ENCODE peak calls at places on chromosomes 3 and 15, in eight cellular contexts. Z is CD4-positive, alpha-beta T cell; K is mesenchymal stem cell; E is ELR; T is T-helper 1 cell; L is GM12865; C is T follicular helper cell; B is ACHN. H is an unnamed sample.

GRCh38 chr3:141414141-141414689 is 45.9 kb downstream of the ZBTB38 start:
- DNase-seq in Z (no peak), K (peak; percentile 70), E (no peak), T (no peak), L (no peak), C (no peak), B (no peak), H (no peak)

GRCh38 chr3:33233884-33234283 is 15.3 kb upstream of the SUSD5 start:
- DNase-seq in Z (no peak), K (no peak), E (no peak), T (no peak), L (no peak), C (no peak), B (no peak), H (no peak)

GRCh38 chr3:128698211-128699011 is 27.6 kb upstream of the RAB7A start:
- DNase-seq in Z (no peak), K (peak; percentile 37), E (peak; percentile 42), T (no peak), L (no peak), C (no peak), B (peak; percentile 46), H (no peak)

GRCh38 chr15:67114046-67114445 is 48.6 kb downstream of the SMAD3 start:
- DNase-seq in Z (no peak), K (no peak), E (no peak), T (no peak), L (no peak), C (no peak), B (no peak), H (no peak)

GRCh38 chr15:97350813-97351212 is 609.7 kb upstream of the ARRDC4 start:
- DNase-seq in Z (no peak), K (no peak), E (no peak), T (no peak), L (no peak), C (no peak), B (no peak), H (no peak)

GRCh38 chr15:84600331-84600686 is 500 bp upstream of the ZSCAN2 start:
- DNase-seq in Z (peak; percentile 21), K (peak; percentile 90), E (peak; percentile 90), T (peak; percentile 42), L (peak; percentile 66), C (peak; percentile 41), B (peak; percentile 77), H (peak; percentile 62)

GRCh38 chr3:51710631-51711351 is 3.9 kb downstream of the GRM2 start:
- DNase-seq in Z (no peak), K (no peak), E (peak; percentile 13), T (no peak), L (no peak), C (no peak), B (peak; percentile 8), H (no peak)

GRCh38 chr3:101829066-101829830 is 20.1 kb upstream of the NFKBIZ start:
- DNase-seq in Z (peak; percentile 26), K (peak; percentile 77), E (peak; percentile 64), T (peak; percentile 33), L (peak; percentile 74), C (peak; percentile 20), B (peak; percentile 56), H (peak; percentile 31)

GRCh38 chr15:80199869-80200268 is 47.1 kb downstream of the FAH start:
- DNase-seq in Z (no peak), K (no peak), E (no peak), T (no peak), L (no peak), C (no peak), B (no peak), H (no peak)

GRCh38 chr3:37779289-37780152 is 82.2 kb upstream of the CTDSPL start:
- DNase-seq in Z (no peak), K (peak; percentile 81), E (peak; percentile 79), T (no peak), L (peak; percentile 77), C (no peak), B (peak; percentile 71), H (no peak)

GRCh38 chr3:27578032-27578431 is 93.8 kb upstream of the SLC4A7 start:
- DNase-seq in Z (no peak), K (no peak), E (no peak), T (no peak), L (no peak), C (no peak), B (no peak), H (no peak)

GRCh38 chr3:185084883-185085282 is 68.0 kb downstream of the C3orf70 start:
- DNase-seq in Z (no peak), K (peak; percentile 62), E (peak; percentile 82), T (no peak), L (no peak), C (no peak), B (no peak), H (no peak)

GRCh38 chr3:14371573-14372474 is 30.6 kb upstream of the SLC6A6 start:
- DNase-seq in Z (no peak), K (peak; percentile 75), E (peak; percentile 77), T (no peak), L (peak; percentile 61), C (no peak), B (peak; percentile 82), H (no peak)

GRCh38 chr3:125194849-125195601 is 17.5 kb downstream of the SLC12A8 start:
- DNase-seq in Z (no peak), K (peak; percentile 76), E (peak; percentile 31), T (no peak), L (peak; percentile 47), C (no peak), B (no peak), H (no peak)

GRCh38 chr3:38121451-38121831 is 15.5 kb downstream of the ACAA1 start:
- DNase-seq in Z (no peak), K (no peak), E (no peak), T (no peak), L (no peak), C (no peak), B (no peak), H (no peak)

GRCh38 chr3:155232605-155233004 is 60.9 kb downstream of the STRIT1 start:
- DNase-seq in Z (no peak), K (peak; percentile 84), E (peak; percentile 87), T (no peak), L (peak; percentile 14), C (no peak), B (no peak), H (no peak)

GRCh38 chr3:131795382-131796085 is 239.3 kb downstream of the CPNE4 start:
- DNase-seq in Z (no peak), K (peak; percentile 22), E (no peak), T (no peak), L (peak; percentile 65), C (no peak), B (no peak), H (no peak)

GRCh38 chr3:46892285-46893145 is 15.0 kb downstream of the PTH1R start:
- DNase-seq in Z (no peak), K (peak; percentile 69), E (peak; percentile 79), T (no peak), L (peak; percentile 40), C (no peak), B (peak; percentile 84), H (no peak)

GRCh38 chr3:72312339-72312738 is 527.4 kb upstream of the PROK2 start:
- DNase-seq in Z (no peak), K (no peak), E (no peak), T (no peak), L (peak; percentile 78), C (no peak), B (no peak), H (no peak)

GRCh38 chr15:50046159-50046558 is 72.9 kb downstream of the ATP8B4 start:
- DNase-seq in Z (no peak), K (no peak), E (no peak), T (no peak), L (peak; percentile 62), C (no peak), B (no peak), H (no peak)

GRCh38 chr3:58072046-58072445 is 63.8 kb downstream of the FLNB start:
- DNase-seq in Z (no peak), K (peak; percentile 88), E (no peak), T (no peak), L (no peak), C (no peak), B (no peak), H (no peak)

GRCh38 chr3:130276203-130276803 is 69.2 kb upstream of the COL6A5 start:
- DNase-seq in Z (no peak), K (peak; percentile 65), E (peak; percentile 62), T (no peak), L (peak; percentile 51), C (no peak), B (peak; percentile 49), H (no peak)

GRCh38 chr3:94098487-94098886 is 35.6 kb downstream of the NSUN3 start:
- DNase-seq in Z (no peak), K (peak; percentile 37), E (no peak), T (no peak), L (no peak), C (no peak), B (no peak), H (no peak)

GRCh38 chr3:188278717-188279324 is 124.9 kb downstream of the LPP start:
- DNase-seq in Z (no peak), K (no peak), E (no peak), T (no peak), L (no peak), C (no peak), B (no peak), H (no peak)

GRCh38 chr3:132730891-132731580 is 8.8 kb upstream of the NPHP3 start:
- DNase-seq in Z (no peak), K (peak; percentile 68), E (peak; percentile 63), T (no peak), L (peak; percentile 42), C (no peak), B (peak; percentile 54), H (no peak)

GRCh38 chr3:149512073-149512782 is 37.7 kb downstream of the TM4SF4 start:
- DNase-seq in Z (no peak), K (peak; percentile 74), E (peak; percentile 78), T (no peak), L (peak; percentile 75), C (no peak), B (peak; percentile 66), H (no peak)

GRCh38 chr15:93989611-93990010 is 241.8 kb upstream of the MCTP2 start:
- DNase-seq in Z (no peak), K (no peak), E (no peak), T (no peak), L (no peak), C (no peak), B (no peak), H (no peak)

GRCh38 chr15:38253448-38253847 is 812 bp downstream of the SPRED1 start:
- DNase-seq in Z (no peak), K (peak; percentile 58), E (peak; percentile 88), T (no peak), L (peak; percentile 3), C (no peak), B (peak; percentile 71), H (no peak)

GRCh38 chr3:89312141-89312540 is 204.7 kb downstream of the EPHA3 start:
- DNase-seq in Z (no peak), K (no peak), E (no peak), T (no peak), L (no peak), C (no peak), B (no peak), H (no peak)

GRCh38 chr3:47824541-47825473 is 21.9 kb downstream of the DHX30 start:
- DNase-seq in Z (peak; percentile 72), K (peak; percentile 85), E (peak; percentile 85), T (peak; percentile 78), L (peak; percentile 88), C (peak; percentile 66), B (peak; percentile 85), H (peak; percentile 60)

GRCh38 chr3:148723591-148723990 is 25.9 kb downstream of the AGTR1 start:
- DNase-seq in Z (no peak), K (peak; percentile 88), E (peak; percentile 91), T (no peak), L (no peak), C (no peak), B (peak; percentile 58), H (no peak)

GRCh38 chr3:34683851-34684250 is 885.4 kb downstream of the PDCD6IP start:
- DNase-seq in Z (no peak), K (peak; percentile 46), E (peak; percentile 27), T (no peak), L (peak; percentile 61), C (peak; percentile 4), B (peak; percentile 53), H (no peak)

GRCh38 chr3:28667646-28668376 is 319.2 kb upstream of the AZI2 start:
- DNase-seq in Z (peak; percentile 4), K (peak; percentile 66), E (peak; percentile 59), T (peak; percentile 4), L (peak; percentile 83), C (peak; percentile 2), B (peak; percentile 60), H (no peak)

GRCh38 chr3:194738254-194739093 is 52.8 kb downstream of the FAM43A start:
- DNase-seq in Z (no peak), K (peak; percentile 71), E (peak; percentile 67), T (no peak), L (no peak), C (no peak), B (no peak), H (no peak)